ENCODE peak calls at places on chromosomes 13 and 19, in eight cellular contexts. A, H, J, G, X, V, P and Q are unnamed samples.

GRCh38 chr13:32881074-32881791 is 135.0 kb upstream of the KL start:
- DNase-seq in V (no peak), P (peak; percentile 41), A (no peak), G (no peak), X (peak; percentile 98), H (no peak), J (no peak), Q (no peak)

GRCh38 chr13:24563087-24563486 is 50.5 kb upstream of the PARP4 start:
- DNase-seq in P (no peak), X (no peak), V (no peak), G (no peak), H (no peak), J (no peak), A (no peak), Q (no peak)

GRCh38 chr13:72400859-72401258 is 326.6 kb downstream of the MZT1 start:
- DNase-seq in G (no peak), V (no peak), X (no peak), H (no peak), P (no peak), J (no peak), A (no peak), Q (no peak)

GRCh38 chr13:40168425-40169155 is 497.9 kb downstream of the FOXO1 start:
- DNase-seq in A (no peak), H (no peak), P (no peak), X (no peak), G (no peak), J (no peak), V (no peak), Q (no peak)

GRCh38 chr19:7476941-7477494 is 11.8 kb downstream of the PEX11G start:
- DNase-seq in X (no peak), G (no peak), H (no peak), A (no peak), P (no peak), J (no peak), V (no peak), Q (no peak)

GRCh38 chr19:4051175-4052101 is 15.3 kb downstream of the ZBTB7A start:
- DNase-seq in J (peak; percentile 65), A (no peak), X (peak; percentile 45), H (peak; percentile 80), G (peak; percentile 73), P (peak; percentile 66), V (no peak), Q (peak; percentile 79)

GRCh38 chr19:42343344-42344110 is 18.1 kb downstream of the MEGF8 start:
- DNase-seq in P (no peak), A (no peak), V (no peak), H (no peak), J (no peak), G (no peak), X (no peak), Q (no peak)

GRCh38 chr13:109159650-109160309 is 530.4 kb downstream of the MYO16 start:
- DNase-seq in J (no peak), H (no peak), P (no peak), A (no peak), X (no peak), V (no peak), G (no peak), Q (no peak)

GRCh38 chr13:46121597-46122163 is 16.8 kb upstream of the CPB2 start:
- DNase-seq in G (no peak), X (no peak), J (no peak), H (no peak), A (no peak), P (no peak), V (no peak), Q (no peak)

GRCh38 chr19:39067104-39067503 is 17.1 kb upstream of the ACP7 start:
- DNase-seq in A (no peak), X (no peak), G (no peak), P (no peak), V (no peak), J (no peak), H (no peak), Q (no peak)

GRCh38 chr19:28374971-28375370 is 838.0 kb downstream of the UQCRFS1 start:
- DNase-seq in A (no peak), H (no peak), J (no peak), V (no peak), X (no peak), P (no peak), G (no peak), Q (no peak)

GRCh38 chr19:8423821-8424223 is 10.7 kb downstream of the MARCHF2 start:
- DNase-seq in A (no peak), V (peak; percentile 89), P (peak; percentile 91), X (peak; percentile 95), H (peak; percentile 86), J (peak; percentile 91), G (peak; percentile 85), Q (peak; percentile 65)

GRCh38 chr13:114067381-114067885 is 65.0 kb downstream of the RASA3 start:
- DNase-seq in X (peak; percentile 53), J (no peak), A (peak; percentile 86), G (peak; percentile 48), P (peak; percentile 33), H (no peak), V (no peak), Q (no peak)

GRCh38 chr19:31560021-31560770 is 211.0 kb upstream of the TSHZ3 start:
- DNase-seq in V (no peak), P (no peak), A (no peak), J (no peak), X (peak; percentile 90), H (no peak), G (no peak), Q (no peak)

GRCh38 chr19:49609499-49610092 is 18.6 kb downstream of the PRR12 start:
- DNase-seq in G (no peak), H (no peak), P (no peak), V (no peak), A (no peak), J (no peak), X (no peak), Q (no peak)
- H3K36me3 ChIP-seq in G (no peaks in the 10 kb centered on the region), H (peaks cover 73% of the 10 kb centered on the region), P (peaks cover 75% of the 10 kb centered on the region), V (peaks cover 82% of the 10 kb centered on the region), A (peaks cover 13% of the 10 kb centered on the region), J (peaks cover 37% of the 10 kb centered on the region), X (peaks cover 13% of the 10 kb centered on the region), Q (peaks cover 67% of the 10 kb centered on the region)

GRCh38 chr19:1090731-1091543 is 4.2 kb downstream of the POLR2E start:
- DNase-seq in X (no peak), A (peak; percentile 17), J (no peak), P (no peak), V (no peak), H (no peak), G (peak; percentile 52), Q (no peak)
- H3K36me3 ChIP-seq in X (peaks cover 2% of the 10 kb centered on the region), A (peaks cover 21% of the 10 kb centered on the region), J (peaks cover 64% of the 10 kb centered on the region), P (peaks cover 79% of the 10 kb centered on the region), V (peaks cover 78% of the 10 kb centered on the region), H (peaks cover 75% of the 10 kb centered on the region), G (no peaks in the 10 kb centered on the region), Q (peaks cover 69% of the 10 kb centered on the region)

GRCh38 chr19:47723573-47723923 is 10.3 kb downstream of the EHD2 start:
- DNase-seq in J (peak; percentile 69), G (peak; percentile 68), H (peak; percentile 87), P (peak; percentile 89), V (peak; percentile 51), X (peak; percentile 92), A (no peak), Q (no peak)

GRCh38 chr19:47729468-47729798 is 15.9 kb upstream of the NOP53 start:
- DNase-seq in X (peak; percentile 88), J (peak; percentile 64), H (peak; percentile 83), G (peak; percentile 58), P (peak; percentile 83), A (no peak), V (peak; percentile 63), Q (no peak)

GRCh38 chr19:47725759-47726401 is 12.7 kb downstream of the EHD2 start:
- DNase-seq in G (no peak), J (no peak), P (peak; percentile 89), X (no peak), V (no peak), A (no peak), H (peak; percentile 94), Q (no peak)

GRCh38 chr19:47729799-47730520 is 15.4 kb upstream of the NOP53 start:
- DNase-seq in J (peak; percentile 74), V (peak; percentile 81), X (no peak), G (peak; percentile 75), H (peak; percentile 89), A (no peak), P (peak; percentile 77), Q (no peak)

DNA sequence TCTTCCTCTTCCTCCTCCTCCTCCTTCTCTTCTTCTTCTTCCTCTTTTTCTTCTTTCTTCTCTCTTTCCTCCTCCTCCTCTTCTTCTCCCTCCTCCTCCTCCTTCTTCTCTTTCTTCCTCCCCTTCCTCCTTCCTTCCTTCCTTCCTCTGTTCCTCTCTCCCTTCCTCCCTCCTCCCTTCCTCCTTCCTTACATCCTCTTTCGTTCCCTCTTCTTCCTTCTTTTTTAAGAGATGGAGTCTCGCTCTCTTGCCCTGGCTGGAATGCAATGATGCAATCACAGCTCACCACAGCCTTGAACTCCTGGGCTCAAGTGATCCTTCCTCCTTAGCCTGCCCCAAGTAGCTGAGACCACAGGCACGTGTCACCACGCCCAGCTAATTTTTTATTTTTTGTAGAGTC is 13.2 kb downstream of the EHD2 start:
- DNase-seq in P (no peak), V (no peak), H (no peak), X (peak; percentile 79), A (no peak), G (no peak), J (no peak), Q (no peak)
- H3K36me3 ChIP-seq in P (peaks cover 20% of the 10 kb centered on the region), V (peaks cover 26% of the 10 kb centered on the region), H (peaks cover 49% of the 10 kb centered on the region), X (peaks cover 16% of the 10 kb centered on the region), A (no peaks in the 10 kb centered on the region), G (no peaks in the 10 kb centered on the region), J (peaks cover 11% of the 10 kb centered on the region), Q (no peaks in the 10 kb centered on the region)

GRCh38 chr19:44871809-44872208 is 19.2 kb upstream of the TOMM40 start:
- DNase-seq in V (no peak), A (no peak), J (no peak), P (no peak), X (no peak), G (no peak), H (no peak), Q (no peak)

GRCh38 chr19:44866672-44867071 is 20.6 kb downstream of the NECTIN2 start:
- DNase-seq in G (no peak), J (no peak), P (no peak), A (no peak), H (no peak), V (no peak), X (no peak), Q (no peak)

GRCh38 chr19:44867578-44867977 is 21.5 kb downstream of the NECTIN2 start:
- DNase-seq in V (no peak), G (no peak), A (no peak), P (no peak), J (no peak), H (no peak), X (no peak), Q (no peak)

GRCh38 chr19:44872661-44873060 is 18.4 kb upstream of the TOMM40 start:
- DNase-seq in A (no peak), V (no peak), J (no peak), X (no peak), H (no peak), P (no peak), G (no peak), Q (no peak)

DNA sequence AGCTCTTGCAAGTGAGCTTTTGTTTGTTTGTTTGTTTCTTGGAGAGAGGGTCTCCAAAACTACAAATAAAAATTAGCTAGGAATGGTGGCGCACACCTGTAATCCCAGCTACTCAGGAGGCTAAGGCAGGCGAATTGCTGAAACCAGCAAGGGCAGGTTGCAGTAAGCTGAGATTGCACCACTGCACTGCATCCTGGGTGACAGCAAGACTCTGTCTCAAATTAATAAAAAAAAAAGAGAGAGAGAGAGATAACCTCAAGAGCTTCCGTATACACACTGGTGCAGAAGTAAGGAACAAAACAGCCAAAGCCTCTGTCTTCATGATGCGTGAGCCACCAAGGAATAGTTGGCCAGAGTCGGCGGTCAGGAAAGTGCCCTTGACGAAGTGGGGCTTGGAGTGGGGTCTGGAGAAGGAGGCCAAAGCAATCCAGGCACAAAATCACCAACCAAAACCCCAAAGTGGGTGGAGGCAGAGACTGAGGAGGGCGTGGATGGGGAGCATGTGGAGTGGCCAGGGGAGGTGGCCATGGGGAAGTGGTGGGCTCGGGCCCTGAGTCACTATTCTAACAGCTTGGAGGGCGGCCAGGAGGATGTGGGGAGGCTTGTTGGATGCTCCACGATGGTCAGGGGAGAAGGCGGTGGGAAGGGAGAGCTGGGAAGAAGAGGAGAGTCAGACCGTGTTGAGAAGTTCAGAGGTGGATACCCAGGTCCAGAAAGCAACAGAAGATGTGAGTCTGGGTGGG is 21.2 kb upstream of the TOMM40 start:
- DNase-seq in G (no peak), P (peak; percentile 76), X (peak; percentile 92), J (peak; percentile 64), A (no peak), H (peak; percentile 73), V (no peak), Q (peak; percentile 60)
- H3K36me3 ChIP-seq in G (no peaks in the 10 kb centered on the region), P (peaks cover 76% of the 10 kb centered on the region), X (peaks cover 35% of the 10 kb centered on the region), J (peaks cover 47% of the 10 kb centered on the region), A (no peaks in the 10 kb centered on the region), H (peaks cover 78% of the 10 kb centered on the region), V (peaks cover 86% of the 10 kb centered on the region), Q (no peaks in the 10 kb centered on the region)